ENCODE peak calls at places on chromosomes 2 and 18, in four cellular contexts. D is lung, E is hepatocyte, J is upper lobe of right lung. C is an unnamed sample.
A peak's percentile ranks its signal among the peaks of the same experiment; 100 is the strongest.

GRCh38 chr2:176120369-176121307 is 1.9 kb upstream of the HOXD9 start:
- DNase-seq in D (no peak), E (no peak), J (no peak), C (no peak)

GRCh38 chr2:216341151-216341550 is 31.1 kb downstream of the MARCHF4 start:
- DNase-seq in D (no peak), E (no peak), J (no peak), C (no peak)

GRCh38 chr2:211093743-211094303 is 537.4 kb downstream of the CPS1 start:
- DNase-seq in D (no peak), E (peak; percentile 33), J (no peak), C (no peak)

GRCh38 chr2:15932394-15933183 is 7.8 kb upstream of the MYCN start:
- DNase-seq in D (no peak), E (no peak), J (no peak), C (no peak)

GRCh38 chr2:23706613-23707078 is 220.3 kb downstream of the ATAD2B start:
- DNase-seq in D (no peak), E (no peak), J (no peak), C (no peak)

GRCh38 chr2:148899638-148900318 is 24.8 kb downstream of the KIF5C start:
- DNase-seq in D (no peak), E (no peak), J (no peak), C (no peak)

GRCh38 chr2:171158790-171159325 is 1.8 kb downstream of the TLK1 start:
- DNase-seq in D (no peak), E (no peak), J (no peak), C (no peak)

GRCh38 chr2:109182426-109182825 is 53.4 kb downstream of the SH3RF3 start:
- DNase-seq in D (no peak), E (no peak), J (no peak), C (no peak)

GRCh38 chr2:127044977-127045654 is 61.8 kb downstream of the BIN1 start:
- DNase-seq in D (no peak), E (no peak), J (no peak), C (no peak)

GRCh38 chr2:217222511-217222910 is 362.6 kb upstream of the TNP1 start:
- DNase-seq in D (no peak), E (no peak), J (no peak), C (no peak)

GRCh38 chr2:149422337-149422990 is 92.1 kb downstream of the LYPD6 start:
- DNase-seq in D (no peak), E (peak; percentile 36), J (no peak), C (no peak)

GRCh38 chr2:143246815-143247744 is 117.9 kb downstream of the ARHGAP15 start:
- DNase-seq in D (no peak), E (no peak), J (no peak), C (no peak)

GRCh38 chr2:112764071-112765044 is at the start of gene CKAP2L:
- DNase-seq in D (peak; percentile 97), E (peak; percentile 98), J (peak; percentile 97), C (peak; percentile 98)

GRCh38 chr2:62296833-62297641 is 101.1 kb downstream of the B3GNT2 start:
- DNase-seq in D (no peak), E (no peak), J (no peak), C (no peak)

GRCh38 chr2:38716185-38716584 is 35.0 kb downstream of the SRSF7 start:
- DNase-seq in D (peak; percentile 39), E (no peak), J (no peak), C (no peak)

GRCh38 chr18:49892148-49892924 is 79.0 kb upstream of the ACAA2 start:
- DNase-seq in D (no peak), E (no peak), J (peak; percentile 22), C (no peak)

GRCh38 chr2:236633764-236634163 is 64.1 kb downstream of the ACKR3 start:
- DNase-seq in D (no peak), E (no peak), J (peak; percentile 27), C (no peak)

GRCh38 chr2:71746946-71747501 is 293.7 kb downstream of the DYSF start:
- DNase-seq in D (no peak), E (no peak), J (no peak), C (no peak)

GRCh38 chr2:234725528-234726264 is 226.1 kb upstream of the SH3BP4 start:
- DNase-seq in D (no peak), E (no peak), J (no peak), C (no peak)

GRCh38 chr2:160368988-160369935 is 124.3 kb downstream of the RBMS1 start:
- DNase-seq in D (no peak), E (no peak), J (no peak), C (no peak)

GRCh38 chr18:3799515-3799914 is 349.5 kb downstream of the TGIF1 start:
- DNase-seq in D (no peak), E (no peak), J (no peak), C (no peak)

GRCh38 chr2:106562826-106563594 is 75.8 kb downstream of the CD8B2 start:
- DNase-seq in D (no peak), E (peak; percentile 27), J (no peak), C (peak; percentile 50)

GRCh38 chr18:24181806-24182205 is 42.9 kb downstream of the CABYR start:
- DNase-seq in D (no peak), E (no peak), J (no peak), C (no peak)

GRCh38 chr2:200225943-200226342 is 80.5 kb upstream of the SPATS2L start:
- DNase-seq in D (no peak), E (no peak), J (no peak), C (no peak)

GRCh38 chr2:231672617-231673347 is 35.5 kb upstream of the PTMA start:
- DNase-seq in D (peak; percentile 74), E (peak; percentile 81), J (peak; percentile 87), C (peak; percentile 91)

GRCh38 chr2:179338681-179339080 is 74.0 kb upstream of the SESTD1 start:
- DNase-seq in D (no peak), E (no peak), J (no peak), C (no peak)

GRCh38 chr18:812123-812672 is at the start of gene YES1:
- DNase-seq in D (peak; percentile 83), E (peak; percentile 93), J (peak; percentile 91), C (peak; percentile 89)

GRCh38 chr2:69012310-69013122 is 463 bp upstream of the ANTXR1 start:
- DNase-seq in D (peak; percentile 67), E (peak; percentile 76), J (peak; percentile 82), C (peak; percentile 76)

GRCh38 chr18:26619350-26619749 is 71.0 kb upstream of the KCTD1 start:
- DNase-seq in D (no peak), E (no peak), J (no peak), C (no peak)

GRCh38 chr2:154740360-154740759 is 41.9 kb downstream of the KCNJ3 start:
- DNase-seq in D (no peak), E (no peak), J (no peak), C (no peak)

GRCh38 chr18:14117611-14118010 is 14.6 kb downstream of the ZNF519 start:
- DNase-seq in D (no peak), E (no peak), J (no peak), C (no peak)

GRCh38 chr2:200744252-200744651 is 67.5 kb upstream of the BZW1 start:
- DNase-seq in D (no peak), E (no peak), J (no peak), C (no peak)

DNA sequence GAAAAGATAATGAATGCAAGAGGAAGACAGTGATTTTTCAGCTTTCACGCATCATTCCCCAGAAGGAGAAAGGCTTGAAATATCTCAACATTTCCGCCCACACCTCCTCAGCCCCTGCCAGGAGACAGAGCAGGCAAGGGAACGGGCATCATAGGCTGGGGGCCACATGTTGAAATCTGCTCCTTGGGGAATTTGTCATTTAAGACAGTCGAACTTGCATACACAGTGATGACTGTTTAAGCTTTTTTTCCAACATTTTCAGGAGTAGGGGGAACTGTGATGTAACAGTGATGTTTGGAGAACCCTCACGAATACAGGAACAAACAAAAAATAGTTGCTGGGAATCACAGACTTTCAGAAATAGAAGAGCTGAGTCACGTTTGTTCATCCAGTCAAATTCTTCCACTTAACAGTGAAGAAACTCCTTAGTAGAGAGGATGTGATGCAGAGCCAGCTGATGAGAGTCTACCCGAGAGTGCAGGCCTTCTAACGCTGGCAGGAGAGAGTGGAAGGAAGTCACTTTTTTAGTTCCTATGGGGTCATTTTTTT is 266.8 kb downstream of the ALPK2 start:
- DNase-seq in D (no peak), E (peak; percentile 51), J (no peak), C (no peak)
- H3K27ac ChIP-seq in D (peak overlapping the region; percentile 92), E (peak overlapping the region; percentile 89), J (peak overlapping the region; percentile 62), C (no peak overlapping the region)

GRCh38 chr2:240451108-240451611 is 15.7 kb downstream of the GPC1 start:
- DNase-seq in D (no peak), E (no peak), J (no peak), C (no peak)
- H3K4me3 ChIP-seq in D (no peak overlapping the region), E (no peak overlapping the region), J (no peak overlapping the region), C (no peak overlapping the region)

DNA sequence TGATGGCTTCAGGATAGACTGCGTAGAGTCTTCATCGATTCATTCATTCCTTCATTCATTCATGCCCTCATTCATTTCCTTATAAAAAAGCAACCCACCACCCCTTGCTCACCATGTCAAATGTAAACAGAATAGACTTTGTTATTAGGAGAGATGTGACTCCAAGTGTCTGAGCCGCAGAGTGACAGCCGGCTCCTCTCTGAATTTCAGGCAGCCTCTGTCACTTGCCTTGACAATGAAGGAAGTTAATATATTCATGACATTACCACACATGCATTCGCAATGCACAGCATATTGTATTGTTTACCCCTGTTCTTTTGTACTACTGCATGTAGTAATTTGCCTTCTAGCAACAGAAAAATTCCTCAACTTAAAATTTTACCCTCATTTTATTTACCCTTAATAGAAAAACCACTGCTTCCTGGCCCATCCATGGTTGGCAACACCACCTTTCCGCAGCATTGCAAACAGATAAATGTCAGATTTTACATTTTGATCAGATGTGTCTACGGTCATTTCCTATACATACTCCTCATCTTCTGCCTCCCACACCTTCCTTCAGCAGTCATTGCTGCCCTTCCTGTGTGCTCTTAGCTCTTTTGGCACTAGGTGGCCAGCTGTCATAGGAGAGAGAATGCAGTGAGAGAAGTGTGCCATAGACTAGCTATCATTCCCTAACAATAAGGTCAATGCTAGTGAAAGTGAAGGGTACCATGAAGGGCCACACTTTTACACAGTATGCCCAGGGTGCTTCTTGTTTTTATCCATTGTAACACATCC is 1090.8 kb downstream of the BCL11A start:
- DNase-seq in D (no peak), E (no peak), J (no peak), C (no peak)
- TF ChIP-seq CTCF in D (no peak), E (no peak), J (no peak), C (peak; percentile 42)

DNA sequence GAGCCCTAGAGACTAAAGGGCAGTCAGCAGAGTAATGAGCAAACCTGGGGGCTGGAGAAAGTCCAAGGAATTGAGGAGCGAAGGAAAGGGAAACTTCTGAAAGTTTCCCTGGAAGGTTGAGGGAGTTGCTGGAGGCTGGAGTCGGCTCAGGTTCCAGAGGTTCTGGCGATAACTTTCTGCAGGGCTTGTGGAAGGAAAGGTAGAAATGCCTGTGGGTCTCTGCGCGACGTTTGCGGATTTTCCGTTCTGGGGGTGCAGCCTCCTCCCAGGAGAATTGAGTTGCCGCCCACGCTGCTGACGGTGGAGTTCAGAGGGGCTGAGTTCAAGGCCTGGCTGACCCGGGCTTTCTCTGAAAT is 9.3 kb downstream of the POU3F3 start:
- DNase-seq in D (no peak), E (no peak), J (no peak), C (no peak)
- H3K27ac ChIP-seq in D (no peak overlapping the region), E (no peak overlapping the region), J (no peak overlapping the region), C (no peak overlapping the region)

C was measured in WERI-Rb-1.